ENCODE peak calls at places on chromosomes 3 and 15, in ten cellular contexts. Y is stimulated activated CD8-positive, alpha-beta memory T cell treated with anti-CD3 and anti-CD28 coated beads, Interleukin-4, amount 100 ng/mL, for 48 hours; G is T1000; B is HEK293T; N is mucosa of gallbladder; R is NCI-H748 treated with DMSO at 0.1 percent for 48 hours; J is GM04504; D is H54; Q is iPS-NIHi11; L is kidney. W is an unnamed sample.

GRCh38 chr3:193744048-193744821 is 151.2 kb downstream of the OPA1 start:
- DNase-seq in Y (no peak), G (no peak), B (no peak), N (peak; percentile 70), R (peak; percentile 62), J (no peak), D (no peak), Q (peak; percentile 53), L (no peak), W (peak; percentile 24)

GRCh38 chr3:125073506-125073905 is 17.7 kb upstream of the HEG1 start:
- DNase-seq in Y (peak; percentile 13), G (no peak), B (no peak), N (no peak), R (no peak), J (no peak), D (no peak), Q (no peak), L (no peak), W (no peak)

GRCh38 chr3:195094211-195094921 is 176.6 kb downstream of the XXYLT1 start:
- DNase-seq in Y (no peak), G (no peak), B (no peak), N (no peak), R (no peak), J (no peak), D (no peak), Q (peak; percentile 54), L (peak; percentile 80), W (no peak)

GRCh38 chr15:45884755-45885445 is 250.1 kb downstream of the SQOR start:
- DNase-seq in Y (no peak), G (no peak), B (no peak), N (no peak), R (no peak), J (no peak), D (no peak), Q (no peak), L (no peak), W (no peak)

GRCh38 chr15:48627260-48627969 is 18.1 kb downstream of the FBN1 start:
- DNase-seq in Y (no peak), G (no peak), B (no peak), N (no peak), R (no peak), J (peak; percentile 61), D (no peak), Q (no peak), L (no peak), W (no peak)

GRCh38 chr3:184384342-184384741 is 4.5 kb downstream of the CHRD start:
- DNase-seq in Y (no peak), G (no peak), B (no peak), N (no peak), R (no peak), J (no peak), D (no peak), Q (no peak), L (no peak), W (no peak)

GRCh38 chr3:188939799-188940198 is 232.0 kb upstream of the TPRG1 start:
- DNase-seq in Y (no peak), G (no peak), B (no peak), N (no peak), R (no peak), J (no peak), D (no peak), Q (no peak), L (no peak), W (no peak)

GRCh38 chr3:184584001-184584891 is 22.7 kb downstream of the EPHB3 start:
- DNase-seq in Y (no peak), G (no peak), B (no peak), N (no peak), R (no peak), J (no peak), D (no peak), Q (no peak), L (no peak), W (no peak)

GRCh38 chr3:171801738-171802600 is 8.3 kb downstream of the PLD1 start:
- DNase-seq in Y (no peak), G (no peak), B (no peak), N (no peak), R (no peak), J (peak; percentile 86), D (no peak), Q (no peak), L (no peak), W (no peak)

GRCh38 chr15:25238716-25239470 is 199.9 kb downstream of the UBE3A start:
- DNase-seq in Y (no peak), G (no peak), B (no peak), N (no peak), R (no peak), J (no peak), D (no peak), Q (no peak), L (peak; percentile 63), W (no peak)

GRCh38 chr15:96586901-96587300 is 256.4 kb downstream of the NR2F2 start:
- DNase-seq in Y (no peak), G (no peak), B (no peak), N (no peak), R (no peak), J (no peak), D (no peak), Q (no peak), L (no peak), W (no peak)

GRCh38 chr15:25245801-25246622 is 192.8 kb downstream of the UBE3A start:
- DNase-seq in Y (peak; percentile 8), G (no peak), B (no peak), N (no peak), R (no peak), J (no peak), D (no peak), Q (no peak), L (no peak), W (no peak)

W was measured in small intestine.